ENCODE peak calls at places on chromosomes 3 and 15, in five cellular contexts. One of them, this sample, is unnamed.

GRCh38 chr3:40680685-40681657 is 156.2 kb downstream of the ZNF621 start:
- DNase-seq in occipital lobe: no peak
- DNase-seq in HS-5: no peak
- DNase-seq in Calu3: no peak
- DNase-seq in tibial artery: peak
- DNase-seq in this sample: no peak

GRCh38 chr3:97121386-97121785 is 307.0 kb downstream of the EPHA6 start:
- DNase-seq in occipital lobe: no peak
- DNase-seq in HS-5: no peak
- DNase-seq in Calu3: no peak
- DNase-seq in tibial artery: no peak
- DNase-seq in this sample: no peak

GRCh38 chr15:67838789-67839332 is 984 bp downstream of the RNU6-1 start:
- DNase-seq in occipital lobe: peak
- DNase-seq in HS-5: no peak
- DNase-seq in Calu3: peak
- DNase-seq in tibial artery: peak
- DNase-seq in this sample: no peak

GRCh38 chr15:39736646-39737550 is 45.7 kb downstream of the FSIP1 start:
- DNase-seq in occipital lobe: no peak
- DNase-seq in HS-5: no peak
- DNase-seq in Calu3: no peak
- DNase-seq in tibial artery: no peak
- DNase-seq in this sample: no peak

GRCh38 chr15:85690546-85691226 is 104.0 kb downstream of the KLHL25 start:
- DNase-seq in occipital lobe: no peak
- DNase-seq in HS-5: no peak
- DNase-seq in Calu3: no peak
- DNase-seq in tibial artery: no peak
- DNase-seq in this sample: no peak

GRCh38 chr3:129213238-129213637 is 29.5 kb upstream of the CNBP start:
- DNase-seq in occipital lobe: no peak
- DNase-seq in HS-5: no peak
- DNase-seq in Calu3: no peak
- DNase-seq in tibial artery: no peak
- DNase-seq in this sample: no peak

GRCh38 chr3:73571238-73571741 is 53.5 kb downstream of the PDZRN3 start:
- DNase-seq in occipital lobe: no peak
- DNase-seq in HS-5: no peak
- DNase-seq in Calu3: no peak
- DNase-seq in tibial artery: no peak
- DNase-seq in this sample: no peak

GRCh38 chr3:190558316-190558715 is 44.4 kb downstream of the IL1RAP start:
- DNase-seq in occipital lobe: no peak
- DNase-seq in HS-5: no peak
- DNase-seq in Calu3: no peak
- DNase-seq in tibial artery: no peak
- DNase-seq in this sample: no peak

GRCh38 chr3:179323197-179323901 is 518 bp downstream of the ZNF639 start:
- DNase-seq in occipital lobe: peak
- DNase-seq in HS-5: peak
- DNase-seq in Calu3: peak
- DNase-seq in tibial artery: peak
- DNase-seq in this sample: no peak

GRCh38 chr15:85125056-85125661 is 143.5 kb downstream of the PDE8A start:
- DNase-seq in occipital lobe: no peak
- DNase-seq in HS-5: no peak
- DNase-seq in Calu3: peak
- DNase-seq in tibial artery: no peak
- DNase-seq in this sample: no peak